ENCODE peak calls at places on chromosomes 12 and 14, in nine cellular contexts. L is RPMI7951, U is A172, A is NCI-H1436, O is ACHN, W is NCI-H510A treated with DMSO at 0.1 percent for 48 hours, Z is SK-N-SH, Q is retinal pigment epithelial cell, T is iPS-NIHi11. D is an unnamed sample.

GRCh38 chr12:76144253-76144564 is 59.7 kb upstream of the NAP1L1 start:
- DNase-seq in Z (peak), O (no peak), T (no peak), W (no peak), U (no peak), L (peak), Q (peak), A (peak), D (peak)

GRCh38 chr12:114682920-114683708 is 861 bp downstream of the TBX3 start:
- DNase-seq in A (no peak), Q (no peak), T (no peak), O (peak), L (no peak), W (peak), Z (no peak), U (peak), D (no peak)

GRCh38 chr14:100787659-100788058 is 38.3 kb upstream of the MEG3 start:
- DNase-seq in Q (no peak), T (no peak), O (no peak), Z (no peak), L (no peak), U (no peak), A (no peak), W (no peak), D (no peak)

GRCh38 chr12:5768171-5768879 is 176.7 kb downstream of the ANO2 start:
- DNase-seq in Z (no peak), Q (no peak), U (no peak), W (no peak), T (no peak), O (no peak), L (no peak), A (no peak), D (no peak)

GRCh38 chr14:24818054-24818822 is 184.2 kb upstream of the GZMB start:
- DNase-seq in T (no peak), U (peak), Q (no peak), Z (no peak), W (peak), O (no peak), A (no peak), L (no peak), D (no peak)

GRCh38 chr12:92987846-92988621 is 58.9 kb upstream of the EEA1 start:
- DNase-seq in O (no peak), Q (no peak), T (peak), U (no peak), L (no peak), Z (no peak), W (no peak), A (no peak), D (no peak)

GRCh38 chr12:93521225-93521854 is 51.1 kb upstream of the SOCS2 start:
- DNase-seq in T (peak), A (no peak), U (no peak), O (no peak), Q (no peak), W (no peak), Z (no peak), L (peak), D (no peak)

GRCh38 chr14:54703724-54704123 is 136.8 kb downstream of the SAMD4A start:
- DNase-seq in A (no peak), T (no peak), U (no peak), O (no peak), Q (no peak), W (no peak), L (no peak), Z (no peak), D (no peak)

GRCh38 chr12:95117178-95117599 is 43.8 kb upstream of the NR2C1 start:
- DNase-seq in O (peak), Q (no peak), A (peak), L (peak), Z (peak), U (peak), T (peak), W (peak), D (peak)

GRCh38 chr14:100391777-100392176 is 68.6 kb downstream of the SLC25A47 start:
- DNase-seq in T (no peak), L (no peak), W (no peak), Z (no peak), U (no peak), Q (no peak), O (no peak), A (no peak), D (no peak)

GRCh38 chr12:2299207-2299606 is 246.4 kb downstream of the CACNA1C start:
- DNase-seq in O (no peak), L (no peak), Q (no peak), W (peak), T (no peak), Z (no peak), U (no peak), A (no peak), D (no peak)

GRCh38 chr14:67539116-67539515 is 6.0 kb downstream of the PLEKHH1 start:
- DNase-seq in O (no peak), T (peak), A (no peak), U (no peak), Q (no peak), L (no peak), W (no peak), Z (no peak), D (no peak)

GRCh38 chr12:132405742-132406251 is 76.4 kb upstream of the GALNT9 start:
- DNase-seq in A (no peak), W (no peak), Z (no peak), T (no peak), O (no peak), L (no peak), U (no peak), Q (no peak), D (no peak)

GRCh38 chr12:111419784-111420183 is 14.1 kb downstream of the SH2B3 start:
- DNase-seq in T (no peak), U (no peak), Z (no peak), L (no peak), Q (no peak), A (no peak), O (no peak), W (no peak), D (no peak)

GRCh38 chr12:1812650-1813302 is 7.6 kb upstream of the LRTM2 start:
- DNase-seq in Q (no peak), W (no peak), O (peak), U (no peak), L (peak), A (no peak), Z (no peak), T (no peak), D (no peak)

GRCh38 chr14:104467641-104468040 is 111.9 kb upstream of the C14orf180 start:
- DNase-seq in Z (no peak), L (no peak), A (no peak), W (no peak), T (no peak), O (no peak), U (no peak), Q (no peak), D (no peak)

GRCh38 chr12:47391566-47391965 is 311.8 kb upstream of the AMIGO2 start:
- DNase-seq in Q (no peak), U (no peak), Z (no peak), O (no peak), A (no peak), L (peak), W (no peak), T (no peak), D (peak)

GRCh38 chr12:46378530-46378929 is 6.0 kb upstream of the SLC38A2 start:
- DNase-seq in Z (no peak), A (no peak), L (no peak), U (no peak), T (no peak), Q (no peak), W (no peak), O (no peak), D (no peak)

GRCh38 chr12:9143137-9143536 is 27.4 kb upstream of the A2M start:
- DNase-seq in O (no peak), W (no peak), Z (no peak), Q (no peak), T (no peak), U (no peak), L (no peak), A (no peak), D (no peak)

GRCh38 chr12:60577607-60578006 is 981.8 kb downstream of the SLC16A7 start:
- DNase-seq in Q (no peak), A (no peak), U (no peak), O (no peak), L (no peak), Z (no peak), T (no peak), W (no peak), D (no peak)

GRCh38 chr12:116717466-116718457 is 20.1 kb downstream of the SPRING1 start:
- DNase-seq in Z (no peak), O (peak), U (no peak), L (peak), T (no peak), Q (no peak), W (no peak), A (no peak), D (no peak)

GRCh38 chr14:44820230-44820964 is 141.3 kb downstream of the KLHL28 start:
- DNase-seq in U (no peak), W (no peak), Z (no peak), Q (no peak), T (peak), O (no peak), L (no peak), A (no peak), D (no peak)

GRCh38 chr12:67798763-67799162 is 150.2 kb downstream of the DYRK2 start:
- DNase-seq in Z (no peak), L (no peak), W (no peak), U (no peak), A (no peak), Q (no peak), T (no peak), O (no peak), D (no peak)

GRCh38 chr14:51792819-51793218 is 67.6 kb upstream of the GNG2 start:
- DNase-seq in W (no peak), O (no peak), Z (no peak), L (peak), U (no peak), Q (no peak), T (no peak), A (no peak), D (no peak)

GRCh38 chr12:121284551-121285390 is 11.7 kb downstream of the CAMKK2 start:
- DNase-seq in Q (no peak), Z (no peak), T (no peak), U (no peak), A (no peak), O (no peak), W (no peak), L (no peak), D (no peak)

GRCh38 chr14:67583711-67584644 is 16.1 kb downstream of the PIGH start:
- DNase-seq in U (peak), A (peak), Z (peak), L (peak), W (peak), O (peak), Q (no peak), T (peak), D (peak)

GRCh38 chr14:86781111-86781510 is 1211.9 kb downstream of the GALC start:
- DNase-seq in W (no peak), A (no peak), Z (no peak), O (no peak), T (no peak), U (no peak), L (no peak), Q (no peak), D (no peak)

GRCh38 chr14:85573406-85573805 is 43.5 kb downstream of the FLRT2 start:
- DNase-seq in O (peak), Z (no peak), U (peak), W (no peak), Q (no peak), A (no peak), L (no peak), T (no peak), D (no peak)

GRCh38 chr12:115485503-115485902 is 792.0 kb downstream of the MED13L start:
- DNase-seq in U (no peak), Q (no peak), O (no peak), T (no peak), A (no peak), Z (no peak), W (no peak), L (no peak), D (no peak)

GRCh38 chr12:103809154-103809553 is 31.9 kb downstream of the NT5DC3 start:
- DNase-seq in A (no peak), W (peak), Z (no peak), L (no peak), U (no peak), T (no peak), Q (no peak), O (no peak), D (no peak)

GRCh38 chr12:109053382-109054123 is 1.2 kb downstream of the USP30 start:
- DNase-seq in A (no peak), Q (no peak), Z (no peak), W (no peak), T (no peak), O (peak), L (peak), U (no peak), D (peak)

GRCh38 chr12:120999191-121000120 is 16.8 kb downstream of the C12orf43 start:
- DNase-seq in A (no peak), Z (peak), T (peak), U (no peak), O (no peak), Q (no peak), W (no peak), L (no peak), D (no peak)

GRCh38 chr12:119682635-119683340 is 14.9 kb downstream of the PRKAB1 start:
- DNase-seq in U (no peak), A (no peak), O (no peak), L (no peak), Q (no peak), W (no peak), T (no peak), Z (no peak), D (no peak)

GRCh38 chr14:24605435-24606190 is 3.9 kb downstream of the GZMH start:
- DNase-seq in L (no peak), Z (peak), W (peak), Q (no peak), A (no peak), O (peak), T (peak), U (no peak), D (peak)

GRCh38 chr12:95790912-95791849 is 617 bp upstream of the NTN4 start:
- DNase-seq in A (no peak), T (no peak), Z (no peak), L (no peak), U (no peak), Q (peak), W (peak), O (peak), D (peak)

GRCh38 chr12:77953515-77953914 is 122.8 kb downstream of the NAV3 start:
- DNase-seq in W (no peak), O (peak), Q (no peak), T (no peak), Z (no peak), L (no peak), A (no peak), U (no peak), D (no peak)

GRCh38 chr14:97033556-97034081 is 236.4 kb downstream of the VRK1 start:
- DNase-seq in L (no peak), A (no peak), Q (no peak), W (no peak), U (no peak), O (no peak), Z (peak), T (no peak), D (no peak)

GRCh38 chr14:58401587-58401986 is 5.9 kb downstream of the TOMM20L start:
- DNase-seq in Z (no peak), L (peak), U (no peak), W (no peak), Q (no peak), T (peak), O (no peak), A (no peak), D (no peak)

GRCh38 chr12:2752676-2753371 is 41.9 kb upstream of the FKBP4 start:
- DNase-seq in O (peak), T (peak), Z (peak), A (no peak), W (no peak), U (peak), Q (peak), L (peak), D (peak)

GRCh38 chr12:91877461-91878230 is 268.0 kb downstream of the BTG1 start:
- DNase-seq in Z (no peak), U (no peak), O (no peak), A (peak), Q (no peak), L (no peak), T (no peak), W (peak), D (peak)

D was measured in central memory CD4-positive, alpha-beta T cell.